ENCODE peak calls at places on chromosome 18, in four cellular contexts. V, C, J and Y are unnamed samples.

GRCh38 chr18:33870059-33870458 is 292.0 kb downstream of the ASXL3 start:
- DNase-seq in C (no peak), J (peak; percentile 1), V (peak; percentile 1), Y (no peak)

GRCh38 chr18:57542126-57542525 is 44.4 kb downstream of the FECH start:
- DNase-seq in C (no peak), V (no peak), J (peak; percentile 61), Y (no peak)

GRCh38 chr18:24446453-24446852 is 14.0 kb upstream of the HRH4 start:
- DNase-seq in J (no peak), V (no peak), C (no peak), Y (no peak)

GRCh38 chr18:6219116-6219717 is 195.5 kb downstream of the L3MBTL4 start:
- DNase-seq in J (peak; percentile 60), V (peak; percentile 70), C (peak; percentile 15), Y (no peak)

GRCh38 chr18:58076052-58076451 is 32.0 kb downstream of the NEDD4L start:
- DNase-seq in V (peak; percentile 32), C (no peak), J (peak; percentile 13), Y (no peak)

GRCh38 chr18:49697757-49698595 is 115.4 kb downstream of the ACAA2 start:
- DNase-seq in C (no peak), V (no peak), J (peak; percentile 27), Y (no peak)

GRCh38 chr18:22591231-22591630 is 173.5 kb upstream of the CTAGE1 start:
- DNase-seq in J (peak; percentile 71), V (peak; percentile 86), C (no peak), Y (no peak)

GRCh38 chr18:26434887-26435286 is 113.5 kb downstream of the KCTD1 start:
- DNase-seq in J (no peak), V (peak; percentile 29), C (no peak), Y (no peak)

GRCh38 chr18:58529714-58530354 is 99.1 kb downstream of the ALPK2 start:
- DNase-seq in V (peak; percentile 74), C (peak; percentile 41), J (peak; percentile 75), Y (peak; percentile 46)

GRCh38 chr18:45106331-45106774 is 425.7 kb downstream of the SETBP1 start:
- DNase-seq in J (peak; percentile 51), V (peak; percentile 35), C (no peak), Y (no peak)

GRCh38 chr18:55338955-55339662 is 248.9 kb downstream of the TCF4 start:
- DNase-seq in C (no peak), V (peak; percentile 44), J (peak; percentile 48), Y (no peak)

GRCh38 chr18:45621068-45621511 is 5.8 kb downstream of the SLC14A2 start:
- DNase-seq in J (peak; percentile 58), C (no peak), V (peak; percentile 57), Y (peak; percentile 11)

DNA sequence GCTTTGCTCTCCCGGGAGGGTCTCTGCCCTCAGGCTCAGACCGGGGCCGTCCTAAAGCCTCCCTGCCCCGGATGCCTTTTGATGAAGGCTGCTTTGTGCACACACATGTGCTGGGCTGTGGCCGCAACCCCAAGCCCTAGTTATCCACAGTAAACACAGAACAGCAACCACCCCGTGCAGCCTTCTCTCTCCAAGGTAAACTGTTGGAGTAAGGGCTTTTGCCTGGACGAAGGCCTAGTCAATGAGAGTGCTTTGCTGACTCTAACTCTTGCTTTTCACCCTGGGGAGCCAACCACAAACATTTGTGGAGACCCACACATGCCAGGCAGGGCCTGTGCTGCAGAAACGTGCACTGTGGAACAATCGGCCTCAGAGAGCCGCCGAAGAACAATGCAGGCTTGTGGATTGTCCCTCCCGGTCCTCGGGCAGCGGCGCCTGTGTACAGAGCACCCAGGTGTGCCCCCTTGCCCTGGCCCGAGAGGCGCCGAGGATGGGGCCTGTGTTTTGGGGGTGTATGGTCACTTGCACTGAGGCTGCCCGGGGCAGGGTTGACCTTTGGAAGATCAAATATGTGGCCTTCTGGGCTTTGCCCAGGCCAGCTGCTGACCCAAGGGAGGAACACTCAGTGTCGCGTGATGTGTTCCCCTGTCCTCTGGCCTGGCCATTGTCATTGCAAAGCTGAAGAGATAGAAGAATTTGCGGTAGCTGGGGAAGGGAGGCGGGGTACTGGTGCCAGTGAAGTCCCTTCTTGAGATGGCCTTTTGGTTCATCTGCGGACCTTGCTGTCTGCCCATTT is 37.0 kb downstream of the CTIF start:
- DNase-seq in C (no peak), J (no peak), V (no peak), Y (no peak)
- H3K4me3 ChIP-seq in C (no peak overlapping the region), J (no peak overlapping the region), V (no peak overlapping the region), Y (no peak overlapping the region)

GRCh38 chr18:75491361-75491760 is 63.9 kb upstream of the SMIM21 start:
- DNase-seq in C (no peak), V (no peak), J (no peak), Y (no peak)

GRCh38 chr18:75492897-75493296 is 65.4 kb upstream of the SMIM21 start:
- DNase-seq in C (no peak), V (no peak), J (no peak), Y (no peak)

GRCh38 chr18:75483662-75484061 is 56.2 kb upstream of the SMIM21 start:
- DNase-seq in V (no peak), J (no peak), C (no peak), Y (no peak)

DNA sequence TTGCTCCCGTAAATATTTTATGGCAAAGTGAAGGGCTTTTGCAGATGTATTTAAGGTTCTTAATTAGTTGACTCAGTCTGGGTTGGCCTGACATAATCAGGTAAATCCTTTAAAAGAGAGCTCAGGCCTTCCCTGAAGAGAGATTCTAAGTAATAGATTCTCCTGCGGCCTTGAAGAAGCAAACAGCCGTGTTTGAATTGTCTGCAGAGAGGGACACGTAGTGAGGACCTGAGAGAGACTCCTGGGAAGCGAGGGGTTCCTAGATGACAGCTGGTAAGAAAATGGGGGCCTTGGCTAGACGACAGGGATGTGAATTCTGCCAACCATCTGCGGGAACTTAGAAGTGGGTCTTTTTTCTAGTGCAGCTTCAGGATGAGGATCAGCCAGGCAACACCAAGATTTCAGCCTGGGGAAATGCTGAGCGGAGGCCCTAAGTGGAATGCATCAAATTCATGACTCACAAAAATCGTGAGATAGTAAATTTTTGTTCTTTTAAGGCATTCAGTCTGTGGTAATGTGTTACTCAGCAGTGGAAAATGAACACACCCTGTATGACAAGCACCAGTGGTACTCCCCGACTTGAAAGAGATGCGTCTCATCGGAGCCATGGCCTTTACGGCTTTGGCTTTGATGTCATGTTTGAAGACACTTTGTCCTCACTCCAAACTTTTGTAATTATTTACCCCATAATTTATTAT is 62.1 kb upstream of the SMIM21 start:
- DNase-seq in V (peak; percentile 94), J (peak; percentile 97), C (no peak), Y (no peak)
- H3K4me3 ChIP-seq in V (no peak overlapping the region), J (no peak overlapping the region), C (no peak overlapping the region), Y (no peak overlapping the region)

DNA sequence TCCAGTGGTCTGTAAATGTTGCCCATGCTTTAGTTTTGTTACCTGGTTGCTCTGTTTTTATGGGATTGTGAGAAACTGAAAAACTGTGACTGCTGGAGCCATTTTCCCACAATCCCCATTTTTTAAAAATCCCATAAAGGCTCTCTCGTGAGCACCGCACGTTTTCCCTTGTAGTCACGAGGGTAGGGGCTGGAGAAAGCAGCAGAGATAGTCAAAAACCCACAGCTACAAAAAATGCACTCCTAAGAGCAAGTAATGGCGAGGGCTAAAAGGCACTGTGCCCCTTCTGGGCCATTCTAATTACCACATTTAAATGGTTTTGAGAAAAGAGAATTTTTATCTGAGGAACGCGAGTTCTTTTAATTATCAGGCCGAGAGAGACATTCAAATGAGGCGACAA is 1.8 kb upstream of the CTDP1 start:
- DNase-seq in C (no peak), J (no peak), V (no peak), Y (no peak)
- H3K4me3 ChIP-seq in C (no peak overlapping the region), J (peak overlapping the region; percentile 92), V (no peak overlapping the region), Y (no peak overlapping the region)

DNA sequence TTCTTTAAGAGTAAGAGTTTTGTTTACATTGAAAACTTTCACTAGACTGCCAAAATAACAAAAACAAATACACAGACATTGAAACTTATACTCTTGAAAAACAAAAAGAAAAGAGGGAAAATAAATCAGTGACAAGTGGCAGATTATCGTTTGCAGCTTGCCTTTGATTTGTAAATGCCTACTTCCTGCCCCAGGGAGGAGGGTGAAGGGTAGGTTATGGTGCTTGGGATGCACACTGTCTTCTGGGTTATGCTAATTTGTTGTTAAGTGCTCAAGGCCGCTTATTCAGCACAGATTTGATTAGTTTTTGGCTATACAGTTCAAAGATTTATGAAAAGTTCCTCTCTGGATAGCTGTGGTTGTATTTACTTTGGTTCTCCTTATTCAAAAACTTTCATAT is 198.7 kb downstream of the TGIF1 start:
- DNase-seq in V (peak; percentile 23), J (no peak), C (no peak), Y (no peak)
- H3K4me3 ChIP-seq in V (no peak overlapping the region), J (no peak overlapping the region), C (no peak overlapping the region), Y (no peak overlapping the region)

GRCh38 chr18:76452357-76452756 is 42.7 kb downstream of the ZNF516 start:
- DNase-seq in J (peak; percentile 55), V (peak; percentile 65), C (no peak), Y (no peak)
- H3K4me3 ChIP-seq in J (no peak overlapping the region), V (no peak overlapping the region), C (no peak overlapping the region), Y (peak overlapping the region; percentile 55)

GRCh38 chr18:10951631-10952544 is 197.5 kb downstream of the PIEZO2 start:
- DNase-seq in V (no peak), J (no peak), C (no peak), Y (no peak)

GRCh38 chr18:10950876-10951630 is 198.3 kb downstream of the PIEZO2 start:
- DNase-seq in J (no peak), V (no peak), C (no peak), Y (no peak)

GRCh38 chr18:10950080-10950875 is 199.1 kb downstream of the PIEZO2 start:
- DNase-seq in V (no peak), C (no peak), J (no peak), Y (no peak)

GRCh38 chr18:10948421-10948820 is 200.9 kb downstream of the PIEZO2 start:
- DNase-seq in J (no peak), V (no peak), C (no peak), Y (no peak)

GRCh38 chr18:10949655-10950054 is 199.7 kb downstream of the PIEZO2 start:
- DNase-seq in J (no peak), V (no peak), C (no peak), Y (no peak)
- H3K4me3 ChIP-seq in J (no peak overlapping the region), V (no peak overlapping the region), C (no peak overlapping the region), Y (no peak overlapping the region)

GRCh38 chr18:31500161-31500688 is 2.2 kb downstream of the DSG2 start:
- DNase-seq in J (no peak), V (no peak), C (no peak), Y (no peak)

GRCh38 chr18:31497404-31497710 is 620 bp upstream of the DSG2 start:
- DNase-seq in C (no peak), V (no peak), J (no peak), Y (no peak)

GRCh38 chr18:31497711-31498449 is at the start of gene DSG2:
- DNase-seq in C (peak; percentile 74), V (no peak), J (peak; percentile 21), Y (peak; percentile 8)

GRCh38 chr18:31498450-31499156 is 626 bp downstream of the DSG2 start:
- DNase-seq in C (no peak), V (no peak), J (peak; percentile 16), Y (no peak)

DNA sequence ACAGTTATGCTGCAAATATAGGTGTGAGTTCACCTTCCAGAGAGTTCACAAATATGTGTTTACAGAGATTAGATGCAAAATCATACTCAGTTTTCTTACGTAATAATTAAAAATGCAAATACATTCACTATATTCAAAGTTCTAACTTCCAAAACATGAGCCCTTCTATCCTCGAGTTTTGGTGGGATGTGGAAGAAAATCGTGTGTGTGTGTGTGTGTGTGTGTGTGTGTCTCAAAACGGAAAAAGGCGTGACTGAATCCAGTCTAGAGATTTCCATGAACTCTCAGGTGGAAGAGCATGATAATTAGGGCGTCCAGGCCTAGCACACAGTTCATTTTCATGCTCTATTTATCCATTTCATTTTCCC is 1.2 kb downstream of the DSG2 start:
- DNase-seq in J (no peak), V (no peak), C (no peak), Y (no peak)
- H3K4me3 ChIP-seq in J (peak overlapping the region; percentile 62), V (no peak overlapping the region), C (peak overlapping the region; percentile 71), Y (no peak overlapping the region)